ENCODE peak calls at places on chromosomes 3 and 15, in four cellular contexts. R, O, Q and I are unnamed samples. For H3K4me1, the result is how much of the 10 kb centered on the place peaks cover.

GRCh38 chr3:18841422-18842343 is 306.6 kb upstream of the KCNH8 start:
- DNase-seq in R (no peak), O (no peak), Q (no peak), I (no peak)

GRCh38 chr3:194637541-194638400 is 4.6 kb upstream of the TMEM44 start:
- DNase-seq in R (no peak), O (no peak), Q (no peak), I (no peak)

GRCh38 chr3:131091768-131092167 is 65.1 kb downstream of the NEK11 start:
- DNase-seq in R (no peak), O (no peak), Q (no peak), I (no peak)

GRCh38 chr15:66594836-66595235 is 29.0 kb upstream of the LCTL start:
- DNase-seq in R (peak), O (no peak), Q (no peak), I (peak)

GRCh38 chr3:135908225-135908624 is 57.3 kb upstream of the PPP2R3A start:
- DNase-seq in R (no peak), O (no peak), Q (no peak), I (peak)

GRCh38 chr3:47082519-47082918 is 81.4 kb downstream of the SETD2 start:
- DNase-seq in R (no peak), O (no peak), Q (no peak), I (no peak)

GRCh38 chr3:66362541-66362941 is 138.3 kb downstream of the LRIG1 start:
- DNase-seq in R (no peak), O (no peak), Q (no peak), I (no peak)

GRCh38 chr3:12553921-12554391 is 2.9 kb upstream of the MKRN2 start:
- DNase-seq in R (peak), O (no peak), Q (peak), I (no peak)

GRCh38 chr3:112116777-112117186 is 16.3 kb downstream of the GCSAM start:
- DNase-seq in R (no peak), O (no peak), Q (peak), I (no peak)

GRCh38 chr3:44762170-44762677 is 630 bp downstream of the KIF15 start:
- DNase-seq in R (peak), O (no peak), Q (no peak), I (no peak)

GRCh38 chr3:172357850-172358754 is 90.2 kb downstream of the GHSR start:
- DNase-seq in R (no peak), O (no peak), Q (no peak), I (no peak)

GRCh38 chr15:57667171-57667924 is 39.2 kb upstream of the POLR2M start:
- DNase-seq in R (peak), O (no peak), Q (no peak), I (no peak)

GRCh38 chr15:78315686-78316085 is 16.3 kb upstream of the SKIC8 start:
- DNase-seq in R (peak), O (no peak), Q (no peak), I (peak)

GRCh38 chr3:159839561-159840379 is 148.9 kb upstream of the IL12A start:
- DNase-seq in R (peak), O (no peak), Q (peak), I (peak)

GRCh38 chr15:25763206-25763880 is 99.8 kb downstream of the ATP10A start:
- DNase-seq in R (no peak), O (no peak), Q (no peak), I (no peak)

GRCh38 chr3:189944285-189945145 is 176.2 kb downstream of the P3H2 start:
- DNase-seq in R (no peak), O (no peak), Q (no peak), I (no peak)

GRCh38 chr3:71759401-71759800 is 5.7 kb downstream of the GPR27 start:
- DNase-seq in R (no peak), O (no peak), Q (no peak), I (no peak)

GRCh38 chr3:65466300-65466988 is 572.3 kb downstream of the MAGI1 start:
- DNase-seq in R (no peak), O (no peak), Q (no peak), I (no peak)

GRCh38 chr3:57999423-58000115 is 8.7 kb upstream of the FLNB start:
- DNase-seq in R (no peak), O (no peak), Q (no peak), I (no peak)

GRCh38 chr15:56468271-56468912 is 3.5 kb upstream of the MNS1 start:
- DNase-seq in R (no peak), O (no peak), Q (no peak), I (no peak)

GRCh38 chr15:77419050-77419835 is 661 bp downstream of the PEAK1 start:
- DNase-seq in R (peak), O (peak), Q (peak), I (peak)

GRCh38 chr3:187025656-187026320 is 95.5 kb downstream of the ST6GAL1 start:
- DNase-seq in R (peak), O (no peak), Q (no peak), I (no peak)

GRCh38 chr15:43900964-43901363 is 74.2 kb downstream of the WDR76 start:
- DNase-seq in R (no peak), O (no peak), Q (no peak), I (no peak)

GRCh38 chr3:101828289-101828688 is 21.0 kb upstream of the NFKBIZ start:
- DNase-seq in R (no peak), O (no peak), Q (no peak), I (no peak)

GRCh38 chr3:181824961-181825360 is 113.2 kb downstream of the SOX2 start:
- DNase-seq in R (no peak), O (no peak), Q (no peak), I (no peak)

GRCh38 chr3:174101244-174101643 is 703.7 kb downstream of the NLGN1 start:
- DNase-seq in R (no peak), O (no peak), Q (no peak), I (no peak)

GRCh38 chr3:32577174-32577573 is 6.5 kb upstream of the DYNC1LI1 start:
- DNase-seq in R (no peak), O (no peak), Q (no peak), I (no peak)
- H3K27ac ChIP-seq in R (no peak), O (no peak), Q (peak), I (no peak)

GRCh38 chr15:58669108-58669507 is 80.4 kb downstream of the ADAM10 start:
- DNase-seq in R (no peak), O (no peak), Q (no peak), I (no peak)
- H3K4me1 ChIP-seq in R (under half), O (under half), Q (under half), I (under half)

GRCh38 chr3:183275418-183275817 is 22.4 kb downstream of the B3GNT5 start:
- DNase-seq in R (no peak), O (no peak), Q (no peak), I (no peak)
- H3K27ac ChIP-seq in R (peak), O (no peak), Q (peak), I (no peak)

GRCh38 chr3:62096521-62096920 is 276.8 kb downstream of the FEZF2 start:
- DNase-seq in R (no peak), O (no peak), Q (no peak), I (no peak)

GRCh38 chr3:62094461-62094860 is 278.9 kb downstream of the FEZF2 start:
- DNase-seq in R (no peak), O (no peak), Q (no peak), I (no peak)

GRCh38 chr3:62095756-62096155 is 277.6 kb downstream of the FEZF2 start:
- DNase-seq in R (no peak), O (no peak), Q (no peak), I (no peak)

GRCh38 chr3:62097121-62097520 is 276.2 kb downstream of the FEZF2 start:
- DNase-seq in R (no peak), O (no peak), Q (no peak), I (no peak)

DNA sequence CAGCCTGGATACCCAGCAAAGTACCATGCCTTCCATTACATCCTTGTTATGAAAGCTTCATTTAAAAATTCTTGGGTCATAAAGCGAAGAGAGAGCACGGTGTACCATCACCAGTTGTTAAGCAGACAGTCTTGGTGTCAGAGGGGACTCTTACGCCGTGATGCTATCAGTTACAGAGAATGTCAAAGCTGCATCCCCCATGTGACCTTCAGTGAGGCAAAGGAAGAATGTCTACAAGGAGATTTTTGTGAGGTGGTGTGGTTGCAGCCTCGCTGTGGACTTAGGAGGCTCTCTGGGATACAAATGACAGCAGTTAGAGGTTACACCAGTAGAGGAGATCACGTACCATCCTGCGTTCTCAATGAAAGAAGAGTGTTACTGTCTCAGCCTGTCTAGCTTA is 278.3 kb downstream of the FEZF2 start:
- DNase-seq in R (no peak), O (no peak), Q (no peak), I (no peak)
- H3K4me1 ChIP-seq in R (under half), O (under half), Q (under half), I (under half)

GRCh38 chr3:56778904-56779303 is 22.8 kb downstream of the ARHGEF3 start:
- DNase-seq in R (no peak), O (no peak), Q (no peak), I (no peak)
- H3K27ac ChIP-seq in R (no peak), O (no peak), Q (peak), I (no peak)

DNA sequence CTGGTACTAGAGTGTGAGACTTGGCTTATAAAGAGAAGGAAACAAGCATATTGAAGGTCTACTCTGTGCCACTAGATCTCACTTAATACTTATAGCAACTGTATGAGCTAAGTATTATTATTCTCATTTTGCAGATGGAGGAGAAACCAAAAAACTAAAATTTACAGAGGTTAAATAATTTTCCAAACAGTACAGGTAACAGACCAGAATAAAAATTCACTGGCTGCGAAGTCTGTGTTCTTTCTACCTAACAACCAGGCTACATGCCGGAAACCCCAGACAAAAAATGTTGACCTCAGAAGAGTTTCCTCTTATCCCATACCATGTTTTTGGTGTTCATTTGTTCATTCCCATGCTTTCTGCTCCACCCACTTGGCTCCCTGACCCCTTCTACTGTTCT is 46.6 kb downstream of the CMSS1 start:
- DNase-seq in R (no peak), O (no peak), Q (no peak), I (no peak)
- H3K4me1 ChIP-seq in R (under half), O (under half), Q (half or more), I (under half)

GRCh38 chr3:110296885-110297284 is 774.7 kb upstream of the NECTIN3 start:
- DNase-seq in R (no peak), O (no peak), Q (no peak), I (no peak)
- H3K27ac ChIP-seq in R (no peak), O (no peak), Q (no peak), I (no peak)

GRCh38 chr3:15313461-15313860 is 18.9 kb downstream of the SH3BP5 start:
- DNase-seq in R (no peak), O (no peak), Q (no peak), I (no peak)

GRCh38 chr3:15307580-15307979 is 24.8 kb downstream of the SH3BP5 start:
- DNase-seq in R (no peak), O (no peak), Q (no peak), I (no peak)

GRCh38 chr3:15306979-15307359 is 25.4 kb downstream of the SH3BP5 start:
- DNase-seq in R (no peak), O (no peak), Q (no peak), I (no peak)

GRCh38 chr3:15312550-15312949 is 19.8 kb downstream of the SH3BP5 start:
- DNase-seq in R (no peak), O (no peak), Q (no peak), I (no peak)

GRCh38 chr3:15309662-15310335 is 22.6 kb downstream of the SH3BP5 start:
- DNase-seq in R (no peak), O (no peak), Q (no peak), I (no peak)
- H3K4me1 ChIP-seq in R (under half), O (half or more), Q (under half), I (under half)